ENCODE peak calls at places on chromosomes 16 and 17, in nine cellular contexts. One of them, this sample, is unnamed.
A peak's percentile ranks its signal among the peaks of the same experiment; 100 is the strongest.

GRCh38 chr16:78499399-78499798 is 399.9 kb downstream of the WWOX start:
- DNase-seq in ovary: no peak
- DNase-seq in uterus: no peak
- DNase-seq in heart left ventricle: no peak
- DNase-seq in body of pancreas: no peak
- DNase-seq in right lobe of liver: no peak
- DNase-seq in tibial nerve: no peak
- DNase-seq in HCT116: no peak
- DNase-seq in transverse colon: no peak
- DNase-seq in this sample: no peak

GRCh38 chr17:13581925-13582324 is 19.8 kb downstream of the HS3ST3A1 start:
- DNase-seq in ovary: no peak
- DNase-seq in uterus: no peak
- DNase-seq in heart left ventricle: no peak
- DNase-seq in body of pancreas: no peak
- DNase-seq in right lobe of liver: no peak
- DNase-seq in tibial nerve: no peak
- DNase-seq in HCT116: no peak
- DNase-seq in transverse colon: no peak
- DNase-seq in this sample: no peak

GRCh38 chr16:68229431-68230175 is 6.3 kb downstream of the ESRP2 start:
- DNase-seq in ovary: peak; percentile 62
- DNase-seq in uterus: peak; percentile 36
- DNase-seq in heart left ventricle: no peak
- DNase-seq in body of pancreas: peak; percentile 67
- DNase-seq in right lobe of liver: no peak
- DNase-seq in tibial nerve: peak; percentile 57
- DNase-seq in HCT116: no peak
- DNase-seq in transverse colon: no peak
- DNase-seq in this sample: peak; percentile 64

GRCh38 chr16:17459903-17460521 is 10.7 kb downstream of the XYLT1 start:
- DNase-seq in ovary: peak; percentile 48
- DNase-seq in uterus: peak; percentile 67
- DNase-seq in heart left ventricle: no peak
- DNase-seq in body of pancreas: no peak
- DNase-seq in right lobe of liver: no peak
- DNase-seq in tibial nerve: peak; percentile 45
- DNase-seq in HCT116: no peak
- DNase-seq in transverse colon: peak; percentile 33
- DNase-seq in this sample: no peak

GRCh38 chr17:61338000-61338864 is 61.4 kb upstream of the TBX2 start:
- DNase-seq in ovary: no peak
- DNase-seq in uterus: no peak
- DNase-seq in heart left ventricle: peak; percentile 53
- DNase-seq in body of pancreas: no peak
- DNase-seq in right lobe of liver: no peak
- DNase-seq in tibial nerve: no peak
- DNase-seq in HCT116: peak; percentile 84
- DNase-seq in transverse colon: no peak
- DNase-seq in this sample: no peak

GRCh38 chr17:273994-274832 is 78.4 kb downstream of the RPH3AL start:
- DNase-seq in ovary: peak; percentile 10
- DNase-seq in uterus: no peak
- DNase-seq in heart left ventricle: peak; percentile 4
- DNase-seq in body of pancreas: no peak
- DNase-seq in right lobe of liver: peak; percentile 41
- DNase-seq in tibial nerve: no peak
- DNase-seq in HCT116: no peak
- DNase-seq in transverse colon: no peak
- DNase-seq in this sample: peak; percentile 49

GRCh38 chr17:57697197-57697596 is 47.9 kb downstream of the CCDC182 start:
- DNase-seq in ovary: no peak
- DNase-seq in uterus: no peak
- DNase-seq in heart left ventricle: no peak
- DNase-seq in body of pancreas: no peak
- DNase-seq in right lobe of liver: no peak
- DNase-seq in tibial nerve: no peak
- DNase-seq in HCT116: no peak
- DNase-seq in transverse colon: no peak
- DNase-seq in this sample: peak; percentile 20

GRCh38 chr17:73819440-73820395 is 175.5 kb upstream of the SDK2 start:
- DNase-seq in ovary: no peak
- DNase-seq in uterus: no peak
- DNase-seq in heart left ventricle: no peak
- DNase-seq in body of pancreas: no peak
- DNase-seq in right lobe of liver: no peak
- DNase-seq in tibial nerve: no peak
- DNase-seq in HCT116: no peak
- DNase-seq in transverse colon: no peak
- DNase-seq in this sample: no peak

GRCh38 chr16:30142672-30143346 is 19.8 kb upstream of the MAPK3 start:
- DNase-seq in ovary: no peak
- DNase-seq in uterus: no peak
- DNase-seq in heart left ventricle: no peak
- DNase-seq in body of pancreas: no peak
- DNase-seq in right lobe of liver: no peak
- DNase-seq in tibial nerve: no peak
- DNase-seq in HCT116: no peak
- DNase-seq in transverse colon: no peak
- DNase-seq in this sample: no peak

GRCh38 chr17:80008383-80008840 is 27.3 kb downstream of the TBC1D16 start:
- DNase-seq in ovary: peak; percentile 81
- DNase-seq in uterus: peak; percentile 78
- DNase-seq in heart left ventricle: peak; percentile 78
- DNase-seq in body of pancreas: peak; percentile 93
- DNase-seq in right lobe of liver: peak; percentile 91
- DNase-seq in tibial nerve: peak; percentile 79
- DNase-seq in HCT116: peak; percentile 61
- DNase-seq in transverse colon: peak; percentile 86
- DNase-seq in this sample: peak; percentile 92

GRCh38 chr16:79415983-79416641 is 184.4 kb downstream of the MAF start:
- DNase-seq in ovary: no peak
- DNase-seq in uterus: no peak
- DNase-seq in heart left ventricle: no peak
- DNase-seq in body of pancreas: no peak
- DNase-seq in right lobe of liver: no peak
- DNase-seq in tibial nerve: no peak
- DNase-seq in HCT116: no peak
- DNase-seq in transverse colon: no peak
- DNase-seq in this sample: no peak

GRCh38 chr17:16342979-16343378 is 10.3 kb downstream of the CENPV start:
- DNase-seq in ovary: no peak
- DNase-seq in uterus: no peak
- DNase-seq in heart left ventricle: no peak
- DNase-seq in body of pancreas: no peak
- DNase-seq in right lobe of liver: no peak
- DNase-seq in tibial nerve: no peak
- DNase-seq in HCT116: no peak
- DNase-seq in transverse colon: no peak
- DNase-seq in this sample: peak; percentile 49

GRCh38 chr17:36544320-36545092 is at the start of gene GGNBP2:
- DNase-seq in ovary: peak; percentile 90
- DNase-seq in uterus: peak; percentile 87
- DNase-seq in heart left ventricle: peak; percentile 97
- DNase-seq in body of pancreas: peak; percentile 91
- DNase-seq in right lobe of liver: peak; percentile 94
- DNase-seq in tibial nerve: peak; percentile 82
- DNase-seq in HCT116: peak; percentile 76
- DNase-seq in transverse colon: peak; percentile 93
- DNase-seq in this sample: peak; percentile 97

GRCh38 chr16:68235105-68235881 is 634 bp downstream of the ESRP2 start:
- DNase-seq in ovary: peak; percentile 46
- DNase-seq in uterus: no peak
- DNase-seq in heart left ventricle: no peak
- DNase-seq in body of pancreas: peak; percentile 84
- DNase-seq in right lobe of liver: peak; percentile 55
- DNase-seq in tibial nerve: no peak
- DNase-seq in HCT116: no peak
- DNase-seq in transverse colon: peak; percentile 50
- DNase-seq in this sample: peak; percentile 82

DNA sequence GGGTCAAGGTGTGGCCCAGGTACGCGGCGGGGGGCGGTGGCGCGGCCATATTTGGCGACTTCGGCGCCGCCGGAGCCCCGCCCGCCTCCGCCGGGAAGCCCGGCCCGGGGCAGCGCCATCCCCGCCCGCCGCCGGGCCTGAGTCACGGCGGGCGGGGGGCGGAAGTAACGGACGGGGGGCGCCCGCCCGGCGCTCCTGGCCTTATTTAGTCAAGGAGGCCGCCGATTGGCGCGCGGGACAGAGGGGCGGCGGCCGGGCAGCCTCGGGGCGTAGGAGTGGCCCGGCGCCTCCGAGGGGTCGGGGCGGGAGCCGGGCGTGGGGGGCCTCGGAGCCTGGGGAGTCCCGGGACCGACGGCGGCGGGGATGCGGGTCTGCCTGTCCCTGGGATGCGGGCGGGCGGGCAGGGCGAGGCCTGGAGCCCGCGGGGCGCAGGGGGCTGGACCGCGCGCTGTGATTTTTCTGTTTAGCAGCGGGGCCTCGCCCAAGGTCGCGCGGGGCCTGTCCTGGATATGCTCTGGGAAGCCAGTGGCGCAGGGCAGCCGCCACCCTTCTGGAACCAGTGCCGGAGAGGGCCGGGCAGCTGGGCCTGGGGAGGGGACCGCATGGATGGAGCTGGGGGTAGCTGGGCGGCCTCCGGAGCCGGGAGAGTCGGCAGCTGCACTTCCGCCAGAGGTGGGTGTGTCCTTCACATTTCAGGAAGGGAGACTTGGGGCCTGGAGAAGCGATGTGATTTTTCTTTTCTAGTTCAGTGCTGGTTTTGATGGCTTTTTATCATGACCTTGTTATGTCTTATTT is 2.3 kb upstream of the ACTG1 start:
- DNase-seq in ovary: peak; percentile 84
- DNase-seq in uterus: peak; percentile 89
- DNase-seq in heart left ventricle: peak; percentile 94
- DNase-seq in body of pancreas: peak; percentile 78
- DNase-seq in right lobe of liver: peak; percentile 68
- DNase-seq in tibial nerve: peak; percentile 59
- DNase-seq in HCT116: peak; percentile 71
- DNase-seq in transverse colon: peak; percentile 90
- DNase-seq in this sample: no peak
- TF ChIP-seq POLR2A in ovary: peak; percentile 72
- TF ChIP-seq POLR2A in uterus: peak; percentile 89
- TF ChIP-seq POLR2A in heart left ventricle: peak; percentile 83
- TF ChIP-seq POLR2A in body of pancreas: peak; percentile 56
- TF ChIP-seq POLR2A in right lobe of liver: peak; percentile 75
- TF ChIP-seq POLR2A in tibial nerve: peak; percentile 56
- TF ChIP-seq POLR2A in HCT116: no peak
- TF ChIP-seq POLR2A in transverse colon: peak; percentile 63
- TF ChIP-seq POLR2A in this sample: no peak

DNA sequence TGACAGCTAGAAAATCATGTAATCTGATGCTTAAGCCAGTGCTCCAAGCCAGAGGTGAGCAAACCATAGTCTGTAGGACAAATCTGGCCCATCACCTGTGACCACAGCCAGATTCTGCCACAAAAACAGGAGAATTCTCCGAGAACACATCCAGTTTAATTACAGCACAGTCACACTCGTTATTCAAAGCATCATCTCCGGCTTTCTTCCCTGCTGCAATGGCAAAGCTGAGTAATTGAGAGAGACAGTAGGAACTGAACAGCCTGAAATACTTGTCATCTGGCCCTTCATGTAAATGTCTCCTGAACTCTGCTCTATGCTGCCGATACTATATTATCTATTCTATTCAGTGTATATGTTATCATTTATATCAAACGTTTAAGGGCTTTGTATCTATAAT is 121.4 kb upstream of the FOXF1 start:
- DNase-seq in ovary: no peak
- DNase-seq in uterus: no peak
- DNase-seq in heart left ventricle: no peak
- DNase-seq in body of pancreas: no peak
- DNase-seq in right lobe of liver: no peak
- DNase-seq in tibial nerve: no peak
- DNase-seq in HCT116: no peak
- DNase-seq in transverse colon: no peak
- DNase-seq in this sample: no peak
- H3K4me1 ChIP-seq in ovary: no peaks in the 10 kb centered on the region
- H3K4me1 ChIP-seq in uterus: no peaks in the 10 kb centered on the region
- H3K4me1 ChIP-seq in heart left ventricle: no peaks in the 10 kb centered on the region
- H3K4me1 ChIP-seq in body of pancreas: no peaks in the 10 kb centered on the region
- H3K4me1 ChIP-seq in right lobe of liver: no peaks in the 10 kb centered on the region
- H3K4me1 ChIP-seq in tibial nerve: no peaks in the 10 kb centered on the region
- H3K4me1 ChIP-seq in HCT116: peaks cover 40% of the 10 kb centered on the region
- H3K4me1 ChIP-seq in transverse colon: no peaks in the 10 kb centered on the region
- H3K4me1 ChIP-seq in this sample: no peaks in the 10 kb centered on the region

DNA sequence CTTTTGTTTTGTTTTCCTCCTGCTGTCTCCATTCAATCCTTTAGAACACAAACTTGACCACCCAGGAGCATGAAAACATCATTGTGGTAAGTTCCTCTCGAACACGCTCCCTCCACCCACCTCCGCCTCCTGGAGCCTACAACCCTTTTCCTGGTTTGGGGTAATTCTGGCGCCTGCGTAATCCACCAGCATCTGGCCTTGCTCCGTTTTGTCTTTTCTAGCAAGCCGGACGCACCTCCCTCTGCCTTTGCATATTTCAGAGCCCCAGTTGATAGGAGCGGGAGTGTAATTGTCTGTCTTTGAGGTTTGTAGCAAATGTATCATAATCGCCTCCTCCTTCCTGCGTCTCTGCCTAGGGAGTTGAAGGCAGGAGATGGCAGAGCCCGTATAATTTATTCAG is 121.4 kb upstream of the PLCG2 start:
- DNase-seq in ovary: peak; percentile 67
- DNase-seq in uterus: no peak
- DNase-seq in heart left ventricle: no peak
- DNase-seq in body of pancreas: no peak
- DNase-seq in right lobe of liver: no peak
- DNase-seq in tibial nerve: peak; percentile 65
- DNase-seq in HCT116: no peak
- DNase-seq in transverse colon: peak; percentile 30
- DNase-seq in this sample: no peak
- H3K36me3 ChIP-seq in ovary: no peaks in the 10 kb centered on the region
- H3K36me3 ChIP-seq in uterus: no peaks in the 10 kb centered on the region
- H3K36me3 ChIP-seq in heart left ventricle: peaks cover 27% of the 10 kb centered on the region
- H3K36me3 ChIP-seq in body of pancreas: no peaks in the 10 kb centered on the region
- H3K36me3 ChIP-seq in right lobe of liver: peaks cover 11% of the 10 kb centered on the region
- H3K36me3 ChIP-seq in tibial nerve: no peaks in the 10 kb centered on the region
- H3K36me3 ChIP-seq in HCT116: peaks cover 46% of the 10 kb centered on the region
- H3K36me3 ChIP-seq in transverse colon: peaks cover 34% of the 10 kb centered on the region
- H3K36me3 ChIP-seq in this sample: peaks cover 71% of the 10 kb centered on the region

DNA sequence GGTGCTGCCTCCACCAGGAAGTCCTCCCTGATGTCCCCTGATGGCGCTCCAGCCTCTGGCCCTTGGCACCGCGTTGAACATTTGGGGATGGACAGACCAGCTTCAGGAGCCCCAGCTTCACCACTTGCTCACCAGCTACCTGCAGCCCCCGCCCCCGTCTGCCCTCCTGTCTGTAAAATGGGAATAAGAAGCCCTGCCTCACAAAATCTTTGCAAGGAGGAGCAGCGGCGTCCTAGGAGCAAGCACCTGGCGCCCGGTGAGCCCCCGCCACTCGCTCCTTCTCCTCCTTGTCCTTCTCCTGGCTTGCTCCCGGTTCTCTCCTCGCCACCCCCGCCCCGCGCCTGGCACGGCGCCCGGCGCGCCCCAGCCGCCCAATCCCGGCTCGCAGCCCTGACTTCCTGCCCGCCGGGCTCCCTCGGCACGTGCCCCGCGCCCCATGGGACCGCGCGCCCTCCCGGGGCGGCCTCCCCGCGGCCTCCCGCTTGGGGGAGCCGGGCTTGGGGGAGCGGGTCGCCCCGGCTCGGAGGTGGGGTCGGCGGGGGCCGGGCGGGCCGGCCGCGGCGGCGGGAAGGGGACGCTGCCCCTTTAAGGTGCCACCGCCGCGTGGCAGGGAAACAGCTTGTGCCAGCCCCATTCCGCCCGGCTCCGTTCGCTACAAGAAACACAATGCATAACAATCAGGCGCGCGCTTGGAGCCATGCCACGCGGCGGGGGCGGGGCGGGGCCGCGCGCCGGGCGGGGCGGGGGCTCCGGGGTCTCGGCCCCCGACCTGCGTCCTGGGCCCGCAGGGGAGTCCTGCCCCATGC is 9.1 kb upstream of the PPP1R1B start:
- DNase-seq in ovary: no peak
- DNase-seq in uterus: peak; percentile 37
- DNase-seq in heart left ventricle: peak; percentile 76
- DNase-seq in body of pancreas: peak; percentile 81
- DNase-seq in right lobe of liver: peak; percentile 71
- DNase-seq in tibial nerve: peak; percentile 33
- DNase-seq in HCT116: no peak
- DNase-seq in transverse colon: peak; percentile 83
- DNase-seq in this sample: no peak
- TF ChIP-seq POLR2A in ovary: no peak
- TF ChIP-seq POLR2A in uterus: no peak
- TF ChIP-seq POLR2A in heart left ventricle: no peak
- TF ChIP-seq POLR2A in body of pancreas: no peak
- TF ChIP-seq POLR2A in right lobe of liver: peak; percentile 13
- TF ChIP-seq POLR2A in tibial nerve: no peak
- TF ChIP-seq POLR2A in HCT116: no peak
- TF ChIP-seq POLR2A in transverse colon: no peak
- TF ChIP-seq POLR2A in this sample: no peak

This sample was measured in suprapubic skin.